ENCODE peak calls at places on chromosomes 3 and 15, in five cellular contexts. M is A549, D is ovary, K is NB4, F is HepG2. Z is an unnamed sample.

GRCh38 chr3:44893097-44893496 is 18.7 kb downstream of the TGM4 start:
- DNase-seq in K (no peak), D (no peak), F (no peak), M (no peak), Z (no peak)

GRCh38 chr15:83065431-83065830 is 1.6 kb downstream of the BTBD1 start:
- DNase-seq in M (no peak), D (no peak), K (no peak), F (no peak), Z (peak)

GRCh38 chr3:42277676-42278075 is 11.7 kb upstream of the CCK start:
- DNase-seq in F (no peak), D (no peak), K (no peak), M (no peak), Z (no peak)

GRCh38 chr15:39969871-39970270 is 36.0 kb downstream of the EIF2AK4 start:
- DNase-seq in D (peak), M (no peak), K (no peak), F (no peak), Z (peak)

GRCh38 chr3:184361532-184361931 is at the start of the genes CLCN2 and POLR2H:
- DNase-seq in M (no peak), K (peak), F (peak), D (peak), Z (peak)

GRCh38 chr3:152365766-152366593 is 97.3 kb downstream of the MBNL1 start:
- DNase-seq in D (no peak), F (no peak), K (no peak), M (no peak), Z (no peak)

GRCh38 chr3:30511524-30512278 is 94.7 kb upstream of the TGFBR2 start:
- DNase-seq in D (peak), K (peak), F (peak), M (peak), Z (no peak)

GRCh38 chr3:153601422-153601853 is 439.4 kb downstream of the RAP2B start:
- DNase-seq in M (no peak), K (peak), D (no peak), F (no peak), Z (no peak)

GRCh38 chr3:187318819-187319616 is 27.5 kb upstream of the MASP1 start:
- DNase-seq in F (peak), M (peak), D (peak), K (peak), Z (peak)

GRCh38 chr3:99915911-99916310 is 98.2 kb downstream of the CMSS1 start:
- DNase-seq in M (no peak), D (no peak), K (no peak), F (no peak), Z (no peak)

GRCh38 chr3:194938845-194939531 is 253.3 kb downstream of the FAM43A start:
- DNase-seq in K (peak), F (no peak), M (no peak), D (no peak), Z (no peak)

GRCh38 chr3:103968751-103969150 is 1398.0 kb upstream of the ALCAM start:
- DNase-seq in M (no peak), F (no peak), K (no peak), D (no peak), Z (no peak)

GRCh38 chr15:77266708-77267387 is 153.1 kb downstream of the PEAK1 start:
- DNase-seq in D (no peak), K (no peak), F (no peak), M (no peak), Z (no peak)

GRCh38 chr3:45968706-45969105 is 25.4 kb downstream of the CXCR6 start:
- DNase-seq in F (no peak), D (no peak), K (no peak), M (no peak), Z (no peak)

GRCh38 chr3:72306800-72307341 is 521.9 kb upstream of the PROK2 start:
- DNase-seq in F (no peak), D (no peak), K (no peak), M (no peak), Z (no peak)

GRCh38 chr15:81189583-81190283 is 6.9 kb upstream of the IL16 start:
- DNase-seq in K (no peak), D (peak), M (no peak), F (no peak), Z (no peak)

GRCh38 chr3:188396900-188397299 is 242.9 kb downstream of the LPP start:
- DNase-seq in D (no peak), K (no peak), M (no peak), F (no peak), Z (no peak)

DNA sequence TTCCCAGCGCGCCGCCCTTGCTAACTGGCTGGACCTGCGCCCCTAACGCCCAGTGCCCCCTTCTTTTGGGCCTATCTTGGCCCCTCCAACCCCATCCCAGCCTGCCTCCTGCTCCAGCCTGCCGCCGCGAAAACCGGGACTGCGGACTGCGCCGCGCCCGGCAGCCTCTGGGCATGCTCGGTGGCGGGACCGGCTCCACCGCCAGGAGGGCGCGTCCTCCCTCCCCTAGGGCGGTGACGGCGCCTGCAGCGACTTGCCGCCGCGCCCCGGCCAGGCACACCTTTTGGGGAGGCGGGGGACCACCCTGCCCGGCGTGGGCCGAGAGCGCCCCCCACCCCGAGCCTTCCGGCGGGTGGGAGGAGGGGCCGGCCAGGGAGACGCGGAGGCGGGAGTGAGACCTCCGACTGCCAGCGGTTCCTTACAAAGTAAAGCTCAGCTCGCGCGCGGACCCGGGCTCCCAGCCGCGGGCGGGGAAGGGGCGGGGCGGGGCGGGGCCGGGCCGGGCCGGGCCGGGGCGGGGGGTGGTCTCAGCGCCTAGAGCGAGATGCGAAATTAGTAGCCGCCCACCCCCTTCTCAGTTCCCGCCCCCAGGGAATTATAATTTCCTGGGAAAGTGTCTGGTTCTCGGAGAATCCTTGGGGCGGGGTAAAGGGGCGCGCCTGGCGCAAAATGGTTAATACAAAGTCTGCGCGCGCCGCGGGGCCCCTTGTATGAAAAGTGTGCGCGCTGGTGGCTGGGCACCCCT is 225.0 kb upstream of the IL12A start:
- DNase-seq in K (no peak), F (no peak), M (peak), D (peak), Z (peak)
- TF ChIP-seq POLR2A in K (no peak), F (no peak), M (peak), D (peak), Z (no peak)

DNA sequence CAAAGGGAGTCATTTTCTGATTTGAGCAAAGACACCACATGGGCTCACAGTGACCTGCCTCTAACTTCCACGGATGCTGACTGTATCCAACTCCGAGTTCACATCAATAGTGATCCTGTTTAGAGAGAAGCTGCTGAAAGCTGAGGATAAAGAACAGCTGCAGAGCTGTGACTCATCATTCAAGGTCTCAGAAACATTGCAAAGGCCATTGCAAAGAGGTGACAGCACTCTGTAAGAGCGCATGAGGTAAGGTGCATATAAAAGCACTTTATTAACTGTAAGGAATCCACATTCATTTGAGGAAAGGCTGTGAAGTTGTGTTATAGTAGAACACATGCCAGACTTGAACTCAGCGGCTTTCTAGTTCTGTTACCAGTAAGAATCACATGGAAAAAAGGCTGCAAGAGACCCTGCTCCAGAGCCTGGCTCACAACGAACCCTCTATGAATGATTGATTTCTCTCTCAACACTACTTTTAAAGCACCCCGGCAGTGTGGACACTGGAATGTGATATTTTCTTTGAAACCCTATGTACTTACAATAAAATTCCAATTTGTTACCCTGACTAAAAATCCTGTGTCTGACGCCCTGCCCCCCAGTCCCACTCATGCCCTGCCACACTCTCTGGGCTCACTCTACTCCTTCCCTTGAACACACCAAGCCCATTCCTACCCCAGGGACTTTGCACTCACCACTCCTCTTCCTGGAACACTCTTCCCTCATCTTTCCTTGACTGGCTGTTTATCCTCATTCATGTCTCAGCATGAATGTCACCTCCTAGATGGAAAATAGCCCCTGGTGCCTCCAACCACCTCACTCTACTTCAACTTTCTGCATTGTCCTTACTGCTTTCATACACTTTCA is 111.2 kb downstream of the LSM3 start:
- DNase-seq in F (peak), K (peak), M (peak), D (peak), Z (no peak)
- TF ChIP-seq POLR2A in F (no peak), K (no peak), M (no peak), D (no peak), Z (no peak)

GRCh38 chr3:9815986-9816385 is 5.9 kb downstream of the TTLL3 start:
- DNase-seq in K (no peak), M (no peak), D (no peak), F (no peak), Z (no peak)

GRCh38 chr3:9817437-9817836 is 7.4 kb downstream of the TTLL3 start:
- DNase-seq in M (no peak), D (no peak), K (no peak), F (no peak), Z (no peak)

GRCh38 chr3:9820944-9821343 is 10.9 kb downstream of the TTLL3 start:
- DNase-seq in K (peak), M (no peak), D (no peak), F (peak), Z (peak)

GRCh38 chr3:9818666-9819335 is 8.7 kb downstream of the TTLL3 start:
- DNase-seq in K (no peak), M (no peak), D (no peak), F (no peak), Z (no peak)

GRCh38 chr3:9820543-9820942 is 10.5 kb downstream of the TTLL3 start:
- DNase-seq in F (no peak), M (no peak), D (no peak), K (no peak), Z (no peak)
- TF ChIP-seq POLR2A in F (no peak), M (no peak), D (no peak), K (no peak), Z (no peak)

GRCh38 chr15:51731549-51732267 is 5.7 kb downstream of the LYSMD2 start:
- DNase-seq in F (no peak), D (no peak), M (no peak), K (peak), Z (no peak)
- TF ChIP-seq POLR2A in F (no peak), D (no peak), M (no peak), K (no peak), Z (no peak)

GRCh38 chr15:31377030-31377429 is 50.4 kb downstream of the KLF13 start:
- DNase-seq in F (no peak), K (no peak), M (no peak), D (no peak), Z (no peak)

GRCh38 chr15:31378363-31378903 is 51.8 kb downstream of the KLF13 start:
- DNase-seq in D (no peak), F (no peak), K (no peak), M (no peak), Z (no peak)

GRCh38 chr15:31375772-31376171 is 49.1 kb downstream of the KLF13 start:
- DNase-seq in K (no peak), D (no peak), F (no peak), M (no peak), Z (no peak)

GRCh38 chr15:31374986-31375385 is 48.4 kb downstream of the KLF13 start:
- DNase-seq in M (no peak), D (no peak), K (no peak), F (no peak), Z (no peak)

DNA sequence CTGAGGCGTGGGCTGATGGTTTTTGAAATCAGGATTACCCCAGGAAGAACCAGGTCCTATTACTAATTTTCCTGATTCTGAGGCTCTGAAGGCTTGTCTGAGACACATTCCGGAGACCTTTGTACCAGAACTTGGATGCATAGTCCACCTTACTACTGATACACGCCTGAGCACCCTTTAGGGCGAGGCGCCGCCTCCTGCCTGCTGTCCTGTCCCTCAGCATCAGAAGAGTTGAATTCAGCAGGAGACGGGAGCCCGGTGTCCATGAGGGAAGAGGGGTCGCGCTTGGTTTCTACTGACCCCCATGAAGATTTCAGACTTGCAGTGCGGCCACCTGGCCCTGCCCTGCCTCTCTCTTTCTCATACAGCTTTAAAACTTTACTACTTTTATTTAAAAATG is 49.9 kb downstream of the KLF13 start:
- DNase-seq in D (no peak), K (no peak), M (no peak), F (no peak), Z (no peak)
- TF ChIP-seq POLR2A in D (no peak), K (no peak), M (no peak), F (no peak), Z (no peak)

DNA sequence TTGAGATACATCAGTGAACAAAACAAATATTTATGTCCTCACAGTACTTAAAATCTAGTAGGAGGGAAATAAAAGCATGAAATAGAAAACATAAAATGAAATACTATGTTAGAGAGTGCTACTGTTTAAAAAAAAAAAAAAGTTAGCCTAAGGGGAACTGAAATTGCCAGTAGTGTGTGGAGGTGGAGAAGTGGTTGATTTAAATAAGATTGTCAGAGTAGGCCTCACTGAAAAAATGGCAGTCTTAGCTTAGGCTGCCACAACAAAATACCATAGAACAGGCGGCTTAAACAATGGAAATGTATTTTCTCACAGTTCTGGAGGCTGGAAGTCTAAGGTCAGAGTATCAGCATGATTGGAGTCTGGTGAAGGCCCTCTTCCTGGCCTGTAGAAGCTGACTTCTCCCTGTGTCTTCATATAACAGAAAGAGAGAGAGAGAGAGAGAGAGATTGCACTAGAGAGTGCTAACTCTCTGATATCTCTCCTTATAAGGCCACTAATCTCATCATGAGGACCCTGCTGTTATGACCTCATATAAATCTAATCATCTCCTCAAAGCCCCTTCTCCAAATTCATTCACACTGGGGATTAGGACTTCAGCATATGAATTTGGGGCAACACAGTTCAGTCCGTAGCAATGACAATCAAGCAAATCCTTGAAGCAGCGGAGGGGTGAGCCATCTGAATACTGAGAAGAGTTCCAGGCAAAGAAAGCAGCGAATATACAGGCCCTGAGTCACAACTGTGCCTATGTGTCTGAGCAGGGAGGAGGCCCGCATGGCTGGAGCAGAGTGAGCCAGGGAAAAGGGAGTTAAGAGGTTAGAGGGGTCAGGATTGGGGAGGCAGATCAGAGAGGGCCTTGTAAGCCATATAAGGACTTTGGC is 23.6 kb upstream of the LRRC34 start:
- DNase-seq in K (no peak), M (no peak), D (no peak), F (no peak), Z (no peak)
- TF ChIP-seq POLR2A in K (no peak), M (no peak), D (no peak), F (no peak), Z (no peak)

GRCh38 chr15:48778338-48778730 is 32.5 kb downstream of the CEP152 start:
- DNase-seq in D (no peak), F (no peak), M (no peak), K (no peak), Z (no peak)
- TF ChIP-seq POLR2A in D (no peak), F (no peak), M (no peak), K (no peak), Z (no peak)

GRCh38 chr3:49028673-49029562 is at the start of gene IMPDH2:
- DNase-seq in M (peak), K (peak), D (peak), F (peak), Z (peak)
- TF ChIP-seq POLR2A in M (peak), K (peak), D (peak), F (peak), Z (peak)